ENCODE peak calls at places on chromosomes 11 and 22, in seven cellular contexts. M is stimulated activated CD8-positive, alpha-beta memory T cell treated with anti-CD3 and anti-CD28 coated beads, Interleukin-15, amount 100 ng/mL, for 24 hours; G is NCI-H69; F is NCI-H748 treated with DMSO at 0.1 percent for 48 hours; E is ACHN; Z is EH; Q is ovary. K is an unnamed sample.

GRCh38 chr11:29224739-29225384 is 792.0 kb downstream of the KCNA4 start:
- DNase-seq in M (no peak), F (no peak), G (no peak), Q (no peak), E (no peak), Z (no peak), K (no peak)

GRCh38 chr11:66004186-66004585 is 1.9 kb downstream of the BANF1 start:
- DNase-seq in G (no peak), M (no peak), E (no peak), Q (no peak), F (no peak), Z (no peak), K (no peak)

GRCh38 chr22:31105282-31105929 is 2.0 kb downstream of the SELENOM start:
- DNase-seq in E (no peak), G (no peak), Z (no peak), Q (no peak), M (no peak), F (no peak), K (no peak)

GRCh38 chr11:61657566-61657965 is 22.6 kb upstream of the DAGLA start:
- DNase-seq in M (no peak), Q (no peak), Z (no peak), E (no peak), F (peak), G (peak), K (peak)

GRCh38 chr11:78202733-78203167 is 14.0 kb downstream of the USP35 start:
- DNase-seq in E (no peak), Z (no peak), Q (no peak), F (no peak), G (no peak), M (no peak), K (no peak)

GRCh38 chr11:107808526-107808925 is 50.1 kb downstream of the SLC35F2 start:
- DNase-seq in Z (no peak), G (no peak), F (no peak), Q (no peak), M (no peak), E (no peak), K (no peak)

GRCh38 chr22:46074771-46075551 is 75.4 kb upstream of the PPARA start:
- DNase-seq in Z (peak), G (peak), M (no peak), F (peak), E (no peak), Q (peak), K (peak)

GRCh38 chr11:1655168-1656060 is 25.8 kb downstream of the KRTAP5-5 start:
- DNase-seq in E (no peak), M (no peak), G (no peak), Q (no peak), Z (no peak), F (no peak), K (no peak)

GRCh38 chr11:122195790-122196189 is 79.8 kb upstream of the BLID start:
- DNase-seq in M (no peak), Q (no peak), G (no peak), Z (no peak), E (no peak), F (no peak), K (no peak)

GRCh38 chr11:58647866-58648265 is 25.4 kb downstream of the CNTF start:
- DNase-seq in G (no peak), Q (no peak), F (no peak), M (no peak), E (no peak), Z (no peak), K (no peak)